ENCODE peak calls at places on chromosomes 11 and 22, in five cellular contexts. L is neural progenitor cell, K is HCT116, P is PC-3, H is MM.1S. R is an unnamed sample. For H3K4me1, the result is how much of the 10 kb centered on the place peaks cover.

GRCh38 chr11:128628686-128629085 is 41.3 kb upstream of the ETS1 start:
- DNase-seq in K (no peak), L (no peak), H (no peak), P (no peak), R (no peak)

GRCh38 chr11:1874406-1875092 is 17.1 kb downstream of the PRR33 start:
- DNase-seq in H (no peak), K (no peak), L (no peak), P (no peak), R (no peak)

GRCh38 chr11:112805658-112806057 is 155.6 kb upstream of the NCAM1 start:
- DNase-seq in K (no peak), H (no peak), P (no peak), L (no peak), R (no peak)

GRCh38 chr22:35783943-35784614 is 66.4 kb downstream of the APOL5 start:
- DNase-seq in H (no peak), L (no peak), K (no peak), P (peak), R (no peak)

GRCh38 chr11:34243620-34244493 is 114.0 kb downstream of the ABTB2 start:
- DNase-seq in K (peak), H (peak), P (peak), L (no peak), R (peak)

GRCh38 chr11:6742260-6742659 is 29.5 kb downstream of the OR2AG2 start:
- DNase-seq in P (no peak), K (no peak), H (no peak), L (no peak), R (no peak)

GRCh38 chr11:34345012-34345804 is 12.6 kb downstream of the ABTB2 start:
- DNase-seq in K (peak), P (peak), H (no peak), L (no peak), R (peak)

GRCh38 chr11:101487775-101488174 is 96.0 kb downstream of the TRPC6 start:
- DNase-seq in K (no peak), L (no peak), H (no peak), P (peak), R (no peak)

GRCh38 chr11:115545811-115546210 is 41.6 kb upstream of the CADM1 start:
- DNase-seq in P (no peak), H (no peak), K (no peak), L (no peak), R (no peak)

GRCh38 chr11:13207665-13208594 is 69.7 kb upstream of the BMAL1 start:
- DNase-seq in H (peak), P (peak), K (no peak), L (no peak), R (peak)

GRCh38 chr22:23187201-23187600 is 6.9 kb downstream of the BCR start:
- DNase-seq in H (no peak), L (no peak), K (no peak), P (no peak), R (no peak)

GRCh38 chr11:77259681-77260080 is 41.8 kb downstream of the GDPD4 start:
- DNase-seq in L (no peak), P (no peak), K (no peak), H (no peak), R (no peak)

GRCh38 chr11:122213111-122213510 is 97.1 kb upstream of the BLID start:
- DNase-seq in L (no peak), H (no peak), P (no peak), K (no peak), R (no peak)

GRCh38 chr11:116449522-116449921 is 323.3 kb downstream of the BUD13 start:
- DNase-seq in H (no peak), L (no peak), K (no peak), P (no peak), R (no peak)

GRCh38 chr11:95577716-95578460 is 211.7 kb downstream of the FAM76B start:
- DNase-seq in L (no peak), H (no peak), P (peak), K (no peak), R (no peak)

DNA sequence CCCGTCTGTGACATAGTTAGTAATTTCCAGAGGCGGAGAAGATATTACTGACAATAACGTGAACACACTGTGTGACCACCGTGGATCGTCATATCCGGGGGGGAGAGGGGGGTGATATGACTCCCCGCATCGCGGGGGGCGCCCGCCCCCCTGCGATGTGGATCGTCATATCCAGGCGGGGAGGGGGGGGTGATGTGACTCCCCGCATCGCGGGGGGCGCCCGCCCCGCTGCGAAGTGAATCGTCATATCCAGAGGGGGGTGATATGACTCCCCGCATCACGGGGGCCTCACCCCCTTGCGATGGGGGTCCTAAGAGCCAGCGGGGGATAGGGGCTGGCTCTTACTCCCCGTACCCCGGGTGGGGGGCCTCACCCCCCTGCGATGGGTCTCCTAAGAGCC is 20.0 kb downstream of the UNC93B1 start:
- DNase-seq in K (no peak), P (no peak), L (no peak), H (no peak), R (no peak)
- H3K4me1 ChIP-seq in K (under half), P (under half), L (under half), H (under half), R (under half)

DNA sequence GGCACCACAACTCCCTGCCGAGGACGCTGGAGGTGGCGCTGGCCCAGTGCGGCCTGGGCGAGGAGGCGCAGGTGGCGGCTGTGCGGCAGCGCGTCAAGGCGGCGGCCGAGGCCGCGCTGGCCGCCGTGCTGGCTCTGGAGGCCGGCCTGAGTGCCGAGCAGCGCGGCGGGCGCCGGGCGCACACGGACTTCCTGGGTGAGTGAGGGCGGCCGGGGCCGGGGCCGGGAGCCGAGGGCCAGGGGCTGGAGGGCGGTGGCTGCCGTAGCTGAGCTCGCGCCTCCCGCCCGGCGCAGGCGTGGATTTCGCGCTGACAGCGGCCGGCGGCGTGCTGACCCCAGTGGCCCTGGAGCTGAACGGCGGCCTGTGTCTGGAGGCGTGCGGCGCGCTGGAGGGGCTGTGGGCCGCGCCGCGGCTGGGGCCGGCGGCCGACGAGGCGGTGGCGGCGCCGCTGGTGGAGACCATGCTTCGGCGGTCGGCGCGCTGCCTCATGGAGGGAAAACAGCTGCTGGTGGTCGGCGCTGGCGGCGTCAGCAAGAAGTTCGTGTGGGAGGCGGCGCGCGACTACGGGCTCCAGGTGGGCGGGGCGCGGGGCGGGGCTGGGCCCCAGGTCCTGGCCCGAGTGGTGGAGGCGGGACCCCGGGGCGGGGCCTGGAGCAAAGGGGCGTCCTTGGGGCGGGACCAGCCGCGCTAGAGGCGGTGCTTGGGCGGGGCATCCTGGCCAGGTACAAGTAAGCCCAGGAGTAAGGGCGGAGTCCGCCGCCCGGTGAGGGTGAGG is 5.4 kb downstream of the CARNS1 start:
- DNase-seq in K (peak), H (peak), P (peak), L (peak), R (peak)
- H3K27ac ChIP-seq in K (peak), H (no peak), P (no peak), L (no peak), R (peak)

GRCh38 chr11:88521354-88522310 is 184.1 kb upstream of the CTSC start:
- DNase-seq in L (no peak), H (no peak), P (no peak), K (no peak), R (peak)
- TF ChIP-seq EZH2phosphoT487 in L (no peak), H (no peak), P (no peak), K (no peak), R (no peak)

GRCh38 chr22:50271011-50271394 is 823 bp upstream of the MAPK11 start:
- DNase-seq in P (no peak), K (no peak), L (no peak), H (no peak), R (no peak)

GRCh38 chr22:50272103-50272782 is 2.1 kb upstream of the MAPK11 start:
- DNase-seq in K (no peak), P (no peak), H (no peak), L (peak), R (no peak)

GRCh38 chr22:50269573-50270301 is 443 bp downstream of the MAPK11 start:
- DNase-seq in H (no peak), P (peak), L (no peak), K (no peak), R (peak)

GRCh38 chr22:50270302-50271010 is at the start of gene MAPK11:
- DNase-seq in P (peak), K (no peak), L (peak), H (peak), R (peak)

DNA sequence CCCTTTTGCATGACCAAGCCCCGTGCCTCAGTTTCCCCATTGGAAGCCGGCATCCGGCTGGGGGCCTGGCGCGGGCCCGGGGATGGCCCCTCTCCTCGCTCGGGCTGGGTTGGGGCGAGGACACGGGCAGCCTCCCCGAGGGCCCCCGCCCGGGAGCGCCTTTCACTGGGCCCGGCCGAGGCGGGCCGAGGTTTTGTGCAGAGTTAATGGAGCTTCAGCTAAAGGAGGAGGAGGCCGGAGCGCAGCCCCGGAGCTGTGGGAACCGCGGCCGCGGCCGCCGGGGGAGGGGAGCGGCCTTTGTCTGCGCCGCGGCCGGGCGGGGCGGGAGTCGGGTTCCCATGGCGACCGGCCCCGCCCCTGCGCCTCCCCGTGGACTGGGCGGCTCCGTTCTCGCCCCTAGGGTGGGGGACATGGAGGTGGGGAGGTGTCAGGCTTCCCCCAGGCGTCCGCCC is 1.4 kb upstream of the MAPK11 start:
- DNase-seq in L (peak), K (no peak), P (peak), H (peak), R (peak)
- H3K4me1 ChIP-seq in L (under half), K (half or more), P (under half), H (under half), R (under half)

GRCh38 chr11:75579841-75580240 is 17.8 kb downstream of the SERPINH1 start:
- DNase-seq in L (no peak), K (no peak), H (no peak), P (no peak), R (no peak)

GRCh38 chr11:75576017-75576416 is 14.0 kb downstream of the SERPINH1 start:
- DNase-seq in K (no peak), P (no peak), L (no peak), H (no peak), R (no peak)

GRCh38 chr11:75576445-75577049 is 14.5 kb downstream of the SERPINH1 start:
- DNase-seq in L (no peak), K (no peak), H (no peak), P (no peak), R (peak)

GRCh38 chr11:75577198-75577597 is 15.1 kb downstream of the SERPINH1 start:
- DNase-seq in H (peak), L (peak), K (no peak), P (peak), R (peak)

GRCh38 chr11:75578977-75579376 is 16.9 kb downstream of the SERPINH1 start:
- DNase-seq in H (no peak), K (no peak), L (no peak), P (no peak), R (no peak)
- H3K27ac ChIP-seq in H (no peak), K (no peak), L (no peak), P (no peak), R (no peak)

DNA sequence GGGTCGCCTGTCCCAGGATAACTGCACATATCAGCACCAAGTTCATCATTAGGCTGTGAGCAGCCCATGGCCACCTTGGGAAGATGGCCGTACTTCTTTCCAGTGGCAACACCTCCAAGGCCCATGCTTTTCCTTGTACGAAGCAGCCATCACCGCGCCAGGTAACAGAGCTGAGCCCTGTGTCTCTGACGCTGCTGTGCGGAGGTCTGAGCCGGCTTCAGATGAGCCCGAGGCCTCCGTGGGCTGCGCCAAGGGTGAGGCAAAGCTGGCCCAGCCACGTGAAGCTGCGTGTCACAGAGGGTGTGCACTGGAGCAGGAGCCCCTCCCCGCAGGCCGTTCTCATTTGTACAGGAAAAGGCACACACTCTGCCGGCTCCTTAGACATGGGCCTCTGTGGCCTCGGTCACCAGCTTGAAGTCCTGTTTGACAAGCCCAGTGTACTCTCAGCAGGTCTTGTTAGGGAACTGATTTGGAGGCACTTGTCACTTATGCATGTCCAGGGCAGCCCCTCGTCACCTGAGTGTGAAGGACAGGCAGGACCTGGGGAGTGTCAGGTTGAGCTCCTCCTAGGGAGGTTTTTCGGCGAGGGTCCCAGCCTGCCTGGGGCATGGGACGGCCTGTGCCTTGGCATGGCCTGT is 401.5 kb downstream of the TBC1D22A start:
- DNase-seq in P (no peak), K (no peak), H (no peak), L (no peak), R (no peak)
- TF ChIP-seq EZH2phosphoT487 in P (no peak), K (no peak), H (no peak), L (no peak), R (no peak)

GRCh38 chr22:42688241-42688913 is 32.3 kb downstream of the A4GALT start:
- DNase-seq in H (no peak), K (no peak), P (peak), L (peak), R (peak)
- H3K4me1 ChIP-seq in H (under half), K (under half), P (under half), L (under half), R (under half)

DNA sequence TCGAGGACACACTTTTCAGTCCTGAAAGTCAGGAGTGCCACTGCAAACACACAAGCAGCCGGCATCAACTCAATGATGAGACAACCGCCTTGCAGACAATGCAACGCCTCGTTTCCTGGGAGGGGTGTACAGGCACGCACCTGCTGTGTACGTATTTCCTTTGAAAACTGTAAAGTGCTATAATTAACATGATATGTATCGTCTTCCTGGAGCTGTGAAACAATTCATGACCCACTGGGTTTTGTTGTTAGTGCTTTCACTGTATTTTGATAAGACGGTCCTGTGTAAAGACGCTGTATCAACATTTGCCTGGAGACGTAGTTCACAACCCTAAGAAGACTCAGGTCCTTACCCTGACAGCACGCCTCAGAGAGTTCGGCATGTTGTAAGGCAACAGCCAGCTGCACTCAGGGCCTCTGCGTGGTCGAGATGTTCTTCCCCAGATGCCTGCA is 105.7 kb upstream of the ANO1 start:
- DNase-seq in H (peak), K (no peak), P (no peak), L (no peak), R (peak)
- H3K27ac ChIP-seq in H (peak), K (no peak), P (no peak), L (no peak), R (no peak)